ENCODE peak calls at places on chromosomes 16 and 17, in eight cellular contexts. N, B, D, P, S, T, V and K are unnamed samples.
A peak's percentile ranks its signal among the peaks of the same experiment; 100 is the strongest.

GRCh38 chr16:22670551-22670970 is 143.4 kb upstream of the HS3ST2 start:
- DNase-seq in T (no peak), V (no peak), N (no peak), S (peak; percentile 65), D (peak; percentile 95), P (peak; percentile 97), B (no peak), K (no peak)

GRCh38 chr16:70337814-70338213 is 8.9 kb upstream of the DDX19A start:
- DNase-seq in D (no peak), V (no peak), N (no peak), P (no peak), B (no peak), S (no peak), T (no peak), K (no peak)

GRCh38 chr17:42120161-42121065 is 754 bp downstream of the KAT2A start:
- DNase-seq in D (peak; percentile 67), S (no peak), B (no peak), V (no peak), N (no peak), T (no peak), P (peak; percentile 73), K (no peak)

GRCh38 chr17:51120357-51120738 is 320 bp downstream of the SPAG9 start:
- DNase-seq in B (peak; percentile 59), V (peak; percentile 57), D (no peak), N (peak; percentile 60), P (no peak), S (no peak), T (peak; percentile 63), K (peak; percentile 38)

GRCh38 chr17:80929449-80929848 is 62.2 kb upstream of the CHMP6 start:
- DNase-seq in P (no peak), S (no peak), T (no peak), B (no peak), N (no peak), V (no peak), D (no peak), K (no peak)

GRCh38 chr17:27413295-27413694 is 43.0 kb upstream of the KSR1 start:
- DNase-seq in D (no peak), S (no peak), N (no peak), B (no peak), T (no peak), P (no peak), V (no peak), K (no peak)

GRCh38 chr17:79732804-79733691 is 2.3 kb downstream of the ENPP7 start:
- DNase-seq in P (no peak), D (no peak), B (peak; percentile 49), T (no peak), V (no peak), N (peak; percentile 31), S (no peak), K (no peak)

GRCh38 chr17:58262149-58262548 is 18.6 kb downstream of the MPO start:
- DNase-seq in P (no peak), T (no peak), N (no peak), B (no peak), V (no peak), D (no peak), S (no peak), K (no peak)

GRCh38 chr17:7587420-7587786 is 2.5 kb downstream of the SOX15 start:
- DNase-seq in B (no peak), N (no peak), T (no peak), V (no peak), P (no peak), S (no peak), D (no peak), K (no peak)

DNA sequence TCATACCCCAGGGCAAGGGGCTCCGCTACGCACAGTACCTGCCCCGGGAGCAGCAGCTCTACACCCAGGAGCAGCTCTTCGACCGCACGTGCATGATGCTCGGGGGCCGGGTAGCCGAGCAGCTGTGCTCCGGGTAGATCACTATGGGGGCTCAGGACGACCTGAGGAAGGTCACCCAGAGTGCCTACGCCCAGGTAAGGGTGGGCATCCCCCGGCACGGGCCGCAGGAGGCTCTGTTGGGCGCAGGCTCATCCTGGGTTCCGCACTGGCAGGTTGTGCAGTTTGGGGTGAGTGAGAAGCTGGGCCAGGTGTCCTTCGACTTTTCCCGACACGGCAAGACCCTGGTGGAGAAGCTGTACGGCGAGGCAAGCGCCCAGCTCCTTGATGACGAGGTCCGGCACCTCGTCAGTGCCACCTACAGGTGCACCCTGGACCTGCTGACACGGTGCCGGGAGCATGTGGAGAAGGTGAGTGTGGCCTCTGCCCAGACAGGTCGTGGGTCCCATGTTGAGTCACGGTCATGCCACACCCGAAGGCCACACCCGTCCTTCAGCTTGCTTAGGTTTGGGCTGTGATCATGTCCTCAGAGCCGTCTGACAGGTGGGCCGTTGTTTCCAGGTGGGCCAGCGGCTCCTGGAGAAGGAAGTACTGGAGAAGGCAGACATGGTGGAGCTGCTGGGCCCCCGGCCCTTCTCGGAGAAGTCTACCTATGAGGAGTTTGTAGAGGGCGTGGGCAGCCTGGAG is 19.3 kb downstream of the DBNDD1 start:
- DNase-seq in P (no peak), V (no peak), S (no peak), N (no peak), T (no peak), D (no peak), B (no peak), K (no peak)
- TF ChIP-seq CTCF in P (peak; percentile 16), V (no peak), S (no peak), N (no peak), T (no peak), D (peak; percentile 33), B (no peak), K (no peak)

DNA sequence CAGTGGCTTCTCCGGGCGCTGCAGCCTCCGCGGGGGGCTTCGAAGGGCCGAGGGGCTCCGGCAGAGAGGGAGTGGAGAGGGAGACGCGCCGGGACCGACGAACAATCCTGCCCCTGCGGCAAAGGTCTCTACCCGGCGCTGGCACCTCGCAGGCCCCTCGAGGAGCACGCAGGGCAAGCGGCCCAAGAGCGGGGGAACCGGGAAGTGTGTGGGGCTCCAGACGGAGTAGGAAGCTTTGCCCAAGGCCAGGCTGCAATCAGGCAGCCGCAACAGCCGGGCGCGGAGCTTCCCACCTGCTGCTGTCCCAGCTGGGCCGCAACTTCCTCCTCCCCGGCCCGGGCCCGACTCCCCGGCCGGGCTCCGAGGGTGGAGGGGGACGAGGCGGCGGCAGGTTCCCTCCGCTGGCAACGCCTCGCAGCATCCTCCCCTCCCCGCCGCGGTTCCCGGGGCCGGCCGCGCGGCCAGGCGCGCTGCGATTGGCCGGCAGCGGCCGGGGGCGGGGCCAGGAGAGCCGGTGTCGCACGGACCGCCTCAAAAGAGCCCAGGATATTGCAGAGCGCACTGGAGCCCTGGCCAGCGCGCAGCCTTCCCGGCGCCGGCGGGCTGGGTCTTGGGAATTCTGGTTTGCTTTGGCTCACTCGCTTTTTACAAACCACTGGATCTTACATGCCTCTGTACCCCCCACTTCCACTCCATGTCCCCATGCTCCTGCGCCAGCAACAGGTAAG is at the start of gene KCNJ2:
- DNase-seq in T (peak; percentile 93), S (no peak), B (peak; percentile 92), N (peak; percentile 91), V (peak; percentile 84), D (peak; percentile 91), P (peak; percentile 84), K (peak; percentile 90)
- TF ChIP-seq POLR2AphosphoS5 in T (peak; percentile 15), S (no peak), B (peak; percentile 83), N (peak; percentile 87), V (peak; percentile 4), D (peak; percentile 66), P (no peak), K (peak; percentile 64)

GRCh38 chr16:81445143-81445922 is 725 bp downstream of the CMIP start:
- DNase-seq in D (peak; percentile 73), N (peak; percentile 50), S (no peak), B (peak; percentile 58), P (peak; percentile 78), V (peak; percentile 64), T (peak; percentile 51), K (no peak)
- TF ChIP-seq CTCF in D (no peak), N (no peak), S (no peak), B (no peak), P (peak; percentile 9), V (no peak), T (no peak), K (peak; percentile 10)

DNA sequence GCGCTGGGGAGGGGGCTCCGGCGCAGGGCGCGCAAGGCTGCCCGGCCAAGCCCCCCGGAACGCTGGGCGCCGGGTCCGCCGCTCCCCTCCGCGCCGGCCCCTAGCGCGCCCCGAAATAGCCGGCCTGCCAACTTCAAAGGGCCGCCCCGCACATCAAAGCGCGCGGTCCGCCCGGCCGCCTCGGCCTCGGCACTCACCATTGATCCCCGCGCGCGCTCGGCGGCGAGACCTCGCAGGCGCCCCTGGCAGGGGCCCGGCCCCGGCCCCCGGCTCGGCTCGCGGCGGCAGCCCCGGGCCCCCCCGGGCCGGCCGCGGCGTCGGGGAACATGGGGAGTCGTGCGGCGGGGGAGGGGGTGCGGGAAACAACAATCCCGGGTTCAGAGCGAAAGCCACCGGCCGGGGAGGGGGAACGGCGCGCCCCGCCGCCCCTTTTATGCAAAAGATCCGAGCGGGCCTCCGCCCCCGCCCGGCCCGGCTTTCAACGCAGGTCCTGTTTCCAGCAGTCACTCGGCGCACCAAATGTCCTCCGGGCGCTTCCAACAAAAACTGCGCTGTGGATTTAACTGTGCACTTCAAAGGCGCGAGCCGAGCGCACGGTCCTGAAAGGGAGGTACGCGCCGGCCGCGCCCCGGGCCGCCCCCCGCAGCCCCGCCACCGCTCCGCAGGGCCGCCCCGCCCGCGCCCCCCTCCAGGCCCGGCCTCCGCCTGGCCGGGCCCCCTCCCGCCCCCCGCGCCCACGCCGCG is 648 bp downstream of the AXIN2 start:
- DNase-seq in N (peak; percentile 88), D (peak; percentile 97), P (peak; percentile 71), B (peak; percentile 92), S (peak; percentile 94), T (peak; percentile 88), V (peak; percentile 83), K (peak; percentile 90)
- TF ChIP-seq POLR2AphosphoS5 in N (peak; percentile 49), D (peak; percentile 18), P (no peak), B (peak; percentile 52), S (peak; percentile 45), T (no peak), V (peak; percentile 30), K (peak; percentile 47)

DNA sequence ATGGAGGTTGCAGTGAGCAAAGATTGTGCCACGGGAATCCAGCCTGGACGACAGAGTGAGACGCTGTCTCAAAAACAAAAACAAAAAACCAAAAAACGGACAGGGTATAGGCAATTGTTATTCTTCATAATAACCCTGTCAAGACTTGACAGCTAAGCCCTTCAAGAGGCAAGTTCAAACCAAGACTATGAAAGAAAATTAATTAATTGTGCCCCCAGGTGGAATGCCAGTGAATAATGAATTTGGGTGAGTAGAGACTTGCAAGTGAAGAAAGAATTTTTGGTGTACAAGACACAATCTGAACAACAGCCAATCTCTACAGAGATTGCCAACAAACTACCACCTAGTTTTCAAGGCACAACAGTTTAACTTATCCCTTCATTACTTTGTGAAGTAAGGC is 6.3 kb downstream of the RFWD3 start:
- DNase-seq in T (no peak), D (no peak), P (no peak), N (no peak), B (no peak), S (no peak), V (no peak), K (no peak)
- TF ChIP-seq CTCF in T (no peak), D (no peak), P (no peak), N (no peak), B (no peak), S (no peak), V (no peak), K (no peak)